ENCODE peak calls at places on chromosome 10, in nine cellular contexts. One of them, this sample, is unnamed.

GRCh38 chr10:89591111-89591795 is 53.8 kb downstream of the PANK1 start:
- DNase-seq in fibroblast of mammary gland: peak
- DNase-seq in suprapubic skin: no peak
- DNase-seq in glutamatergic neuron: no peak
- DNase-seq in nephron progenitor cell: no peak
- DNase-seq in sigmoid colon: no peak
- DNase-seq in B cell: no peak
- DNase-seq in astrocyte of the cerebellum: no peak
- DNase-seq in SK-N-SH: no peak
- DNase-seq in this sample: no peak

GRCh38 chr10:128036746-128037542 is 89.3 kb downstream of the MKI67 start:
- DNase-seq in B cell: no peak
- DNase-seq in SK-N-SH: no peak
- DNase-seq in suprapubic skin: no peak
- DNase-seq in astrocyte of the cerebellum: no peak
- DNase-seq in fibroblast of mammary gland: peak
- DNase-seq in nephron progenitor cell: no peak
- DNase-seq in sigmoid colon: no peak
- DNase-seq in glutamatergic neuron: no peak
- DNase-seq in this sample: no peak

GRCh38 chr10:34766256-34766580 is 48.9 kb downstream of the PARD3 start:
- DNase-seq in glutamatergic neuron: no peak
- DNase-seq in astrocyte of the cerebellum: no peak
- DNase-seq in SK-N-SH: peak
- DNase-seq in suprapubic skin: no peak
- DNase-seq in nephron progenitor cell: no peak
- DNase-seq in fibroblast of mammary gland: no peak
- DNase-seq in sigmoid colon: no peak
- DNase-seq in B cell: no peak
- DNase-seq in this sample: no peak

GRCh38 chr10:118444016-118444415 is 101.9 kb upstream of the FAM204A start:
- DNase-seq in fibroblast of mammary gland: no peak
- DNase-seq in sigmoid colon: no peak
- DNase-seq in suprapubic skin: no peak
- DNase-seq in SK-N-SH: no peak
- DNase-seq in glutamatergic neuron: no peak
- DNase-seq in B cell: no peak
- DNase-seq in nephron progenitor cell: no peak
- DNase-seq in astrocyte of the cerebellum: no peak
- DNase-seq in this sample: no peak

GRCh38 chr10:48199580-48200377 is 74.7 kb downstream of the FRMPD2 start:
- DNase-seq in glutamatergic neuron: no peak
- DNase-seq in B cell: no peak
- DNase-seq in astrocyte of the cerebellum: peak
- DNase-seq in suprapubic skin: no peak
- DNase-seq in sigmoid colon: no peak
- DNase-seq in fibroblast of mammary gland: peak
- DNase-seq in SK-N-SH: no peak
- DNase-seq in nephron progenitor cell: no peak
- DNase-seq in this sample: no peak

GRCh38 chr10:117477961-117478670 is 64.4 kb upstream of the EMX2 start:
- DNase-seq in nephron progenitor cell: no peak
- DNase-seq in suprapubic skin: no peak
- DNase-seq in fibroblast of mammary gland: peak
- DNase-seq in astrocyte of the cerebellum: peak
- DNase-seq in sigmoid colon: no peak
- DNase-seq in B cell: no peak
- DNase-seq in SK-N-SH: no peak
- DNase-seq in glutamatergic neuron: no peak
- DNase-seq in this sample: no peak

GRCh38 chr10:32786968-32787367 is 171.1 kb downstream of the ITGB1 start:
- DNase-seq in suprapubic skin: no peak
- DNase-seq in sigmoid colon: no peak
- DNase-seq in nephron progenitor cell: no peak
- DNase-seq in B cell: no peak
- DNase-seq in fibroblast of mammary gland: no peak
- DNase-seq in glutamatergic neuron: no peak
- DNase-seq in SK-N-SH: no peak
- DNase-seq in astrocyte of the cerebellum: no peak
- DNase-seq in this sample: no peak

GRCh38 chr10:97520978-97521761 is 22.4 kb downstream of the UBTD1 start:
- DNase-seq in fibroblast of mammary gland: no peak
- DNase-seq in nephron progenitor cell: no peak
- DNase-seq in B cell: no peak
- DNase-seq in sigmoid colon: no peak
- DNase-seq in astrocyte of the cerebellum: no peak
- DNase-seq in SK-N-SH: no peak
- DNase-seq in suprapubic skin: no peak
- DNase-seq in glutamatergic neuron: no peak
- DNase-seq in this sample: no peak

GRCh38 chr10:100624298-100624697 is 88.6 kb downstream of the HIF1AN start:
- DNase-seq in fibroblast of mammary gland: no peak
- DNase-seq in nephron progenitor cell: no peak
- DNase-seq in sigmoid colon: no peak
- DNase-seq in glutamatergic neuron: no peak
- DNase-seq in SK-N-SH: no peak
- DNase-seq in suprapubic skin: no peak
- DNase-seq in B cell: peak
- DNase-seq in astrocyte of the cerebellum: no peak
- DNase-seq in this sample: no peak

GRCh38 chr10:91798736-91799579 is 732 bp downstream of the TNKS2 start:
- DNase-seq in sigmoid colon: peak
- DNase-seq in astrocyte of the cerebellum: peak
- DNase-seq in fibroblast of mammary gland: peak
- DNase-seq in B cell: peak
- DNase-seq in suprapubic skin: peak
- DNase-seq in SK-N-SH: no peak
- DNase-seq in glutamatergic neuron: peak
- DNase-seq in nephron progenitor cell: no peak
- DNase-seq in this sample: no peak

GRCh38 chr10:24989867-24990266 is 26.1 kb downstream of the ENKUR start:
- DNase-seq in astrocyte of the cerebellum: no peak
- DNase-seq in suprapubic skin: no peak
- DNase-seq in SK-N-SH: no peak
- DNase-seq in B cell: no peak
- DNase-seq in sigmoid colon: no peak
- DNase-seq in fibroblast of mammary gland: no peak
- DNase-seq in glutamatergic neuron: no peak
- DNase-seq in nephron progenitor cell: no peak
- DNase-seq in this sample: no peak

GRCh38 chr10:76388321-76388720 is 956.9 kb downstream of the LRMDA start:
- DNase-seq in B cell: no peak
- DNase-seq in astrocyte of the cerebellum: peak
- DNase-seq in nephron progenitor cell: no peak
- DNase-seq in sigmoid colon: no peak
- DNase-seq in SK-N-SH: no peak
- DNase-seq in glutamatergic neuron: no peak
- DNase-seq in suprapubic skin: no peak
- DNase-seq in fibroblast of mammary gland: no peak
- DNase-seq in this sample: no peak

GRCh38 chr10:26544932-26545331 is 106.8 kb downstream of the APBB1IP start:
- DNase-seq in nephron progenitor cell: no peak
- DNase-seq in B cell: no peak
- DNase-seq in sigmoid colon: no peak
- DNase-seq in suprapubic skin: no peak
- DNase-seq in fibroblast of mammary gland: peak
- DNase-seq in SK-N-SH: no peak
- DNase-seq in glutamatergic neuron: no peak
- DNase-seq in astrocyte of the cerebellum: no peak
- DNase-seq in this sample: no peak

GRCh38 chr10:129678186-129678585 is 211.1 kb downstream of the MGMT start:
- DNase-seq in sigmoid colon: no peak
- DNase-seq in B cell: no peak
- DNase-seq in fibroblast of mammary gland: no peak
- DNase-seq in suprapubic skin: no peak
- DNase-seq in astrocyte of the cerebellum: no peak
- DNase-seq in SK-N-SH: no peak
- DNase-seq in nephron progenitor cell: no peak
- DNase-seq in glutamatergic neuron: no peak
- DNase-seq in this sample: no peak

GRCh38 chr10:124249812-124250432 is 156.5 kb upstream of the CHST15 start:
- DNase-seq in sigmoid colon: no peak
- DNase-seq in fibroblast of mammary gland: no peak
- DNase-seq in B cell: peak
- DNase-seq in glutamatergic neuron: no peak
- DNase-seq in astrocyte of the cerebellum: no peak
- DNase-seq in nephron progenitor cell: no peak
- DNase-seq in SK-N-SH: no peak
- DNase-seq in suprapubic skin: peak
- DNase-seq in this sample: no peak
- TF ChIP-seq CTCF in sigmoid colon: no peak
- TF ChIP-seq CTCF in fibroblast of mammary gland: peak
- TF ChIP-seq CTCF in B cell: no peak
- TF ChIP-seq CTCF in glutamatergic neuron: no peak
- TF ChIP-seq CTCF in astrocyte of the cerebellum: no peak
- TF ChIP-seq CTCF in nephron progenitor cell: no peak
- TF ChIP-seq CTCF in SK-N-SH: no peak
- TF ChIP-seq CTCF in suprapubic skin: no peak
- TF ChIP-seq CTCF in this sample: no peak

GRCh38 chr10:44369851-44370250 is 15.0 kb downstream of the CXCL12 start:
- DNase-seq in astrocyte of the cerebellum: no peak
- DNase-seq in B cell: no peak
- DNase-seq in SK-N-SH: no peak
- DNase-seq in suprapubic skin: no peak
- DNase-seq in nephron progenitor cell: no peak
- DNase-seq in glutamatergic neuron: no peak
- DNase-seq in sigmoid colon: no peak
- DNase-seq in fibroblast of mammary gland: peak
- DNase-seq in this sample: no peak

GRCh38 chr10:44372181-44372580 is 12.7 kb downstream of the CXCL12 start:
- DNase-seq in astrocyte of the cerebellum: no peak
- DNase-seq in sigmoid colon: no peak
- DNase-seq in glutamatergic neuron: no peak
- DNase-seq in SK-N-SH: no peak
- DNase-seq in nephron progenitor cell: no peak
- DNase-seq in suprapubic skin: no peak
- DNase-seq in fibroblast of mammary gland: no peak
- DNase-seq in B cell: no peak
- DNase-seq in this sample: no peak

GRCh38 chr10:44369296-44369695 is 15.6 kb downstream of the CXCL12 start:
- DNase-seq in fibroblast of mammary gland: peak
- DNase-seq in SK-N-SH: no peak
- DNase-seq in suprapubic skin: no peak
- DNase-seq in sigmoid colon: no peak
- DNase-seq in astrocyte of the cerebellum: no peak
- DNase-seq in B cell: no peak
- DNase-seq in glutamatergic neuron: no peak
- DNase-seq in nephron progenitor cell: no peak
- DNase-seq in this sample: no peak

GRCh38 chr10:44373341-44373995 is 11.4 kb downstream of the CXCL12 start:
- DNase-seq in suprapubic skin: no peak
- DNase-seq in SK-N-SH: no peak
- DNase-seq in sigmoid colon: no peak
- DNase-seq in fibroblast of mammary gland: no peak
- DNase-seq in B cell: no peak
- DNase-seq in glutamatergic neuron: no peak
- DNase-seq in astrocyte of the cerebellum: no peak
- DNase-seq in nephron progenitor cell: no peak
- DNase-seq in this sample: no peak

DNA sequence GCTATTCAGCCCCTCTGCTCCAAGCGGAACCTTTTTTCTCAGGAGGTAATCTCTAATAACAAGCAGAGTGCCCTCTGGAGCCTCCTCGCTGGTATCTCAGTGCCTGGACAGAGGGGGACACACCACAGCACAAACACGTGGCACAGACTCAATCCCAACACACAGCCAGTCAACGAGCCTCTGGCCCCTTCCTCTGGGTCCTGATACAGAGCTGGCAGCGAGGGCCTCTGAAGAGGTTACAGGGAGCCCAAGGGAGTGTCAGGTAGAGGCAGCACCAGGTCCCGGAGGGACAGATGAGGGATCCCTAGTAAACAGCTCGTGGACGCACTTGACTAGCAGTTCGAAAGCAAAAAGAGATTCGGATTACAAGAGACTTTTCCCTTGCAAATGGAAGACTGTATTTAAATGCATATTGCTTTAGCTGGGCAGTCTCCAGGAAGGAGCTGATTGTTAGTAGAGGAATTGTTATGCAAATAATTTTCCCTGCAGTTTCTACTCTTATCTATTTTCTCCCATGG is 14.1 kb downstream of the CXCL12 start:
- DNase-seq in SK-N-SH: no peak
- DNase-seq in nephron progenitor cell: no peak
- DNase-seq in fibroblast of mammary gland: no peak
- DNase-seq in suprapubic skin: no peak
- DNase-seq in glutamatergic neuron: no peak
- DNase-seq in sigmoid colon: no peak
- DNase-seq in B cell: no peak
- DNase-seq in astrocyte of the cerebellum: no peak
- DNase-seq in this sample: no peak
- TF ChIP-seq CTCF in SK-N-SH: no peak
- TF ChIP-seq CTCF in nephron progenitor cell: no peak
- TF ChIP-seq CTCF in fibroblast of mammary gland: no peak
- TF ChIP-seq CTCF in suprapubic skin: no peak
- TF ChIP-seq CTCF in glutamatergic neuron: no peak
- TF ChIP-seq CTCF in sigmoid colon: no peak
- TF ChIP-seq CTCF in B cell: no peak
- TF ChIP-seq CTCF in astrocyte of the cerebellum: no peak
- TF ChIP-seq CTCF in this sample: no peak

DNA sequence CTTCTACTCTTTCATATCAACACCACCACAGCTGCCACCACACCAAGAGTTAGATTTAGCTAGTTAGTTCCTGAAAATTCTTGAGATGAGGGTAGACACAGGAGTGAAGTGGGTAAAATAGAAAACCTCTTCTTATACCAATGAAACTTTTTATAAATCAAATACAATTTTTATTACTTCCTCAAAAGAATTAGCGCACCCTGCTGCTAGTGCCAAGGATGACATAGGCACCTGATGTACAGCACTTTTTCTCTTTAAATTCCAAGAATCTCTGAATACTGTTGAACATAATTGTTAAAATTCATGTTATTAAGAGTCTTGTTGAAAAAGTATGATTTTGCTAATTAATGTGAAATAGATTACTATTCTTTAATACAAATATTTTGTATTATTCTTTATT is 11.4 kb downstream of the ZWINT start:
- DNase-seq in astrocyte of the cerebellum: no peak
- DNase-seq in SK-N-SH: no peak
- DNase-seq in fibroblast of mammary gland: no peak
- DNase-seq in suprapubic skin: no peak
- DNase-seq in B cell: no peak
- DNase-seq in nephron progenitor cell: no peak
- DNase-seq in sigmoid colon: no peak
- DNase-seq in glutamatergic neuron: no peak
- DNase-seq in this sample: no peak
- TF ChIP-seq CTCF in astrocyte of the cerebellum: no peak
- TF ChIP-seq CTCF in SK-N-SH: peak
- TF ChIP-seq CTCF in fibroblast of mammary gland: no peak
- TF ChIP-seq CTCF in suprapubic skin: no peak
- TF ChIP-seq CTCF in B cell: no peak
- TF ChIP-seq CTCF in nephron progenitor cell: no peak
- TF ChIP-seq CTCF in sigmoid colon: no peak
- TF ChIP-seq CTCF in glutamatergic neuron: no peak
- TF ChIP-seq CTCF in this sample: peak

DNA sequence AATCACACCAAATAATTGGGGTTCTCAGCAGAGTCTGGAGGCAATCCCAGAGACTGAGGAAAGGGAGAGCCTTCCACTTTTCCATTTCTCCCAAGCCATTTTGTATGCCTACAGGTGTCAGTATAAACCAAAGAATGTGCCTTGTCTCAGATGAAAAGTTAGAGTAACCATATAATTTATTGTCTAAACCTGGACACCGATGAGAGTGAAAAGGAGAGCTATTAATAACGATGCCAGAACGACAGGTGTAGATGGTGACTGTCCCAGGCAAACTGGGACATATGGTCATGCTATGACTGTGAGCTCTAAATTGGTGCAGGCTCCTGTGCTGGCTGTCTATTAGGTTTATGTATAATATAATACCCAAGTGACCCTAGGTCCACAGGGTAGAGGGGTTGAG is 219.6 kb downstream of the ARHGAP12 start:
- DNase-seq in glutamatergic neuron: no peak
- DNase-seq in sigmoid colon: no peak
- DNase-seq in B cell: no peak
- DNase-seq in SK-N-SH: no peak
- DNase-seq in astrocyte of the cerebellum: no peak
- DNase-seq in suprapubic skin: no peak
- DNase-seq in fibroblast of mammary gland: no peak
- DNase-seq in nephron progenitor cell: no peak
- DNase-seq in this sample: no peak
- TF ChIP-seq CTCF in glutamatergic neuron: no peak
- TF ChIP-seq CTCF in sigmoid colon: no peak
- TF ChIP-seq CTCF in B cell: no peak
- TF ChIP-seq CTCF in SK-N-SH: no peak
- TF ChIP-seq CTCF in astrocyte of the cerebellum: no peak
- TF ChIP-seq CTCF in suprapubic skin: no peak
- TF ChIP-seq CTCF in fibroblast of mammary gland: no peak
- TF ChIP-seq CTCF in nephron progenitor cell: no peak
- TF ChIP-seq CTCF in this sample: no peak

This sample was measured in neural crest cell.